ENCODE peak calls at places on chromosomes 5 and 9, in nine cellular contexts. B, S, T, K, D, Y, U, E and C are unnamed samples.

GRCh38 chr9:94139672-94140417 is 55.6 kb downstream of the PTPDC1 start:
- DNase-seq in B (peak; percentile 90), S (peak; percentile 88), T (no peak), K (peak; percentile 75), D (peak; percentile 95), Y (no peak), U (peak; percentile 62), E (no peak), C (no peak)

GRCh38 chr9:119726035-119726434 is 356.8 kb upstream of the BRINP1 start:
- DNase-seq in B (no peak), S (no peak), T (no peak), K (no peak), D (no peak), Y (no peak), U (no peak), E (no peak), C (no peak)

GRCh38 chr5:172561151-172561550 is 79.9 kb upstream of the NEURL1B start:
- DNase-seq in B (no peak), S (no peak), T (no peak), K (no peak), D (no peak), Y (no peak), U (no peak), E (no peak), C (no peak)

GRCh38 chr5:122715095-122715494 is 59.8 kb upstream of the SNX2 start:
- DNase-seq in B (no peak), S (no peak), T (no peak), K (no peak), D (no peak), Y (no peak), U (peak; percentile 19), E (no peak), C (no peak)

GRCh38 chr5:1885476-1885755 is 2.7 kb upstream of the IRX4 start:
- DNase-seq in B (peak; percentile 26), S (no peak), T (no peak), K (peak; percentile 28), D (no peak), Y (no peak), U (no peak), E (peak; percentile 29), C (no peak)

GRCh38 chr5:181281077-181281983 is 20.4 kb upstream of the TRIM52 start:
- DNase-seq in B (no peak), S (no peak), T (no peak), K (no peak), D (no peak), Y (no peak), U (no peak), E (peak; percentile 99), C (no peak)

GRCh38 chr5:173744527-173744926 is 128.1 kb upstream of the BOD1 start:
- DNase-seq in B (no peak), S (no peak), T (no peak), K (no peak), D (no peak), Y (no peak), U (no peak), E (peak; percentile 34), C (no peak)

GRCh38 chr5:171269717-171270116 is 39.3 kb upstream of the TLX3 start:
- DNase-seq in B (no peak), S (no peak), T (no peak), K (no peak), D (no peak), Y (no peak), U (no peak), E (no peak), C (no peak)

GRCh38 chr5:171571663-171572062 is 152.2 kb downstream of the FGF18 start:
- DNase-seq in B (no peak), S (no peak), T (no peak), K (no peak), D (no peak), Y (no peak), U (peak; percentile 29), E (no peak), C (no peak)

GRCh38 chr5:99037668-99038067 is 108.9 kb upstream of the CHD1 start:
- DNase-seq in B (no peak), S (no peak), T (peak; percentile 60), K (peak; percentile 60), D (no peak), Y (no peak), U (no peak), E (peak; percentile 18), C (peak; percentile 53)

GRCh38 chr5:18032744-18033143 is 398.5 kb downstream of the TAF11L14 start:
- DNase-seq in B (no peak), S (no peak), T (no peak), K (no peak), D (no peak), Y (no peak), U (no peak), E (no peak), C (no peak)

GRCh38 chr9:102185371-102185770 is 446.9 kb upstream of the GRIN3A start:
- DNase-seq in B (peak; percentile 28), S (no peak), T (no peak), K (no peak), D (no peak), Y (no peak), U (no peak), E (no peak), C (no peak)

GRCh38 chr5:96775050-96775449 is 32.7 kb downstream of the ERAP1 start:
- DNase-seq in B (no peak), S (no peak), T (no peak), K (no peak), D (no peak), Y (no peak), U (no peak), E (no peak), C (no peak)

GRCh38 chr5:96780626-96781025 is 27.1 kb downstream of the ERAP1 start:
- DNase-seq in B (no peak), S (no peak), T (no peak), K (no peak), D (no peak), Y (no peak), U (no peak), E (no peak), C (no peak)

GRCh38 chr5:96775689-96776088 is 32.1 kb downstream of the ERAP1 start:
- DNase-seq in B (no peak), S (no peak), T (no peak), K (no peak), D (no peak), Y (no peak), U (no peak), E (no peak), C (no peak)

GRCh38 chr5:96778409-96778808 is 29.3 kb downstream of the ERAP1 start:
- DNase-seq in B (no peak), S (peak; percentile 28), T (no peak), K (no peak), D (no peak), Y (no peak), U (no peak), E (no peak), C (no peak)

GRCh38 chr5:96776606-96777005 is 31.1 kb downstream of the ERAP1 start:
- DNase-seq in B (no peak), S (no peak), T (no peak), K (no peak), D (no peak), Y (no peak), U (no peak), E (no peak), C (no peak)
- H3K27ac ChIP-seq in B (no peak overlapping the region), S (no peak overlapping the region), T (no peak overlapping the region), K (no peak overlapping the region), D (peak overlapping the region; percentile 44), Y (no peak overlapping the region), U (no peak overlapping the region), E (no peak overlapping the region), C (no peak overlapping the region)

GRCh38 chr9:21657966-21658667 is 144.3 kb upstream of the MTAP start:
- DNase-seq in B (no peak), S (no peak), T (no peak), K (no peak), D (no peak), Y (no peak), U (no peak), E (no peak), C (no peak)
- H3K4me1 ChIP-seq in B (no peaks in the 10 kb centered on the region), S (no peaks in the 10 kb centered on the region), T (no peaks in the 10 kb centered on the region), K (no peaks in the 10 kb centered on the region), D (no peaks in the 10 kb centered on the region), Y (no peaks in the 10 kb centered on the region), U (no peaks in the 10 kb centered on the region), E (no peaks in the 10 kb centered on the region), C (no peaks in the 10 kb centered on the region)

DNA sequence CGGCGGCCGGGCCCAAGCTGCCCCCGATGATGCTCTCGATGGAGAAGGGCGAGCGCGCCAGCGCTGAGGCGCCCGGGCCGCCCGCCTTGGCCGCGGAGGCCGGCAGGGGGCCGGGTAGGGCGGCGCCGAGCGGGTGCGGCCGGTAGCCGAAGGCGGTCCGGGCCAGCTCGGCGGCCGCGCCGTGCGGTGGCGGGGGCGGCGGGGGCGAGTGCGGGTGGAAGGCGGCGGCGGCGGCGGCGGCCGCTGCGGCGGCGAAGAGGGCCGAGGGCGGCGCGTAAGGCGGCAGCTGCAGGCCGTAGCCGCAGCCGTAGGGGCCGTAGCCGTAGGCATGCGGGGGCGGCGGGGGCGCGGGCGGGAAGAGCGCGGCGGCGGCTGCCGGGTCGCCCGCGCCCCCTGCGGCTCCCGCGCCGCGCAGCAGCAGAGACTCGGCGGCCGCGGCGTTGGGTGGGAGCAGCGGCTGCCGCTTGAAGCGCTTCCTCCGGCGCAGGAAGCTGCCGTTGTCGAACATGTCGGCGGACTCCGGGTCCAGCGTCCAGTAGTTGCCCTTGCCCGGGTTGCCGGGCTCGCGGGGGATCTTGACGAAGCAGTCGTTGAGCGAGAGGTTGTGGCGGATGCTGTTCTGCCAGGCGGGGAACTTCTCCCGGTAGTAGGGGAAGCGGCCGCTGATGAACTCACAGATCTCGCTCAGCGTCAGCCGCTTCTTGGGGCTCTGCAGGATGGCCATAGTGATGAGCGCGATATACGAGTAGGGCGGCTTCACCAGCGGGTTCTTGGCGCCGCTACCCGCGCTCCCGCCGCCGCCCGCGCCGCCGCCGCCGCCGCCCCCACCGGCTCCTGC is 1.1 kb downstream of the FOXD1 start:
- DNase-seq in B (no peak), S (no peak), T (peak; percentile 43), K (peak; percentile 50), D (peak; percentile 67), Y (no peak), U (peak; percentile 61), E (peak; percentile 66), C (no peak)
- H3K27me3 ChIP-seq in B (peaks cover 89% of the 10 kb centered on the region), S (peaks cover 85% of the 10 kb centered on the region), T (peaks cover 82% of the 10 kb centered on the region), K (peaks cover 86% of the 10 kb centered on the region), D (no peaks in the 10 kb centered on the region), Y (peaks cover 25% of the 10 kb centered on the region), U (peaks cover 75% of the 10 kb centered on the region), E (peaks cover 93% of the 10 kb centered on the region), C (peaks cover 84% of the 10 kb centered on the region)

GRCh38 chr5:131608597-131608996 is 26.4 kb downstream of the RAPGEF6 start:
- DNase-seq in B (no peak), S (no peak), T (no peak), K (no peak), D (no peak), Y (no peak), U (no peak), E (no peak), C (no peak)

GRCh38 chr5:131609774-131610173 is 25.3 kb downstream of the RAPGEF6 start:
- DNase-seq in B (no peak), S (no peak), T (no peak), K (no peak), D (no peak), Y (no peak), U (no peak), E (no peak), C (no peak)

GRCh38 chr5:131605086-131605485 is 29.9 kb downstream of the RAPGEF6 start:
- DNase-seq in B (no peak), S (no peak), T (no peak), K (no peak), D (no peak), Y (no peak), U (no peak), E (no peak), C (no peak)

GRCh38 chr5:131607903-131608540 is 27.0 kb downstream of the RAPGEF6 start:
- DNase-seq in B (no peak), S (no peak), T (no peak), K (no peak), D (no peak), Y (no peak), U (no peak), E (no peak), C (no peak)

GRCh38 chr5:131607418-131607817 is 27.6 kb downstream of the RAPGEF6 start:
- DNase-seq in B (no peak), S (no peak), T (no peak), K (no peak), D (no peak), Y (no peak), U (no peak), E (no peak), C (no peak)
- H3K27ac ChIP-seq in B (no peak overlapping the region), S (no peak overlapping the region), T (no peak overlapping the region), K (no peak overlapping the region), D (peak overlapping the region; percentile 64), Y (no peak overlapping the region), U (no peak overlapping the region), E (no peak overlapping the region), C (no peak overlapping the region)